ENCODE peak calls at places on chromosomes 11 and 22, in seven cellular contexts. One of them, this sample, is unnamed.

GRCh38 chr11:116857936-116858335 is 20.5 kb upstream of the APOA1 start:
- DNase-seq in endothelial cell: no peak
- DNase-seq in endothelial cell of umbilical vein: no peak
- DNase-seq in CD4-positive, CD25-positive, alpha-beta regulatory T cell: no peak
- DNase-seq in HFFc6: no peak
- DNase-seq in hypothalamus: no peak
- DNase-seq in H7: no peak
- DNase-seq in this sample: no peak

GRCh38 chr11:113885897-113886296 is 10.5 kb upstream of the USP28 start:
- DNase-seq in endothelial cell: no peak
- DNase-seq in endothelial cell of umbilical vein: no peak
- DNase-seq in CD4-positive, CD25-positive, alpha-beta regulatory T cell: no peak
- DNase-seq in HFFc6: no peak
- DNase-seq in hypothalamus: no peak
- DNase-seq in H7: no peak
- DNase-seq in this sample: no peak

GRCh38 chr11:116530705-116531104 is 242.1 kb downstream of the BUD13 start:
- DNase-seq in endothelial cell: no peak
- DNase-seq in endothelial cell of umbilical vein: no peak
- DNase-seq in CD4-positive, CD25-positive, alpha-beta regulatory T cell: no peak
- DNase-seq in HFFc6: no peak
- DNase-seq in hypothalamus: no peak
- DNase-seq in H7: no peak
- DNase-seq in this sample: no peak

GRCh38 chr11:44955019-44955738 is 4.5 kb upstream of the TP53I11 start:
- DNase-seq in endothelial cell: peak
- DNase-seq in endothelial cell of umbilical vein: peak
- DNase-seq in CD4-positive, CD25-positive, alpha-beta regulatory T cell: no peak
- DNase-seq in HFFc6: peak
- DNase-seq in hypothalamus: no peak
- DNase-seq in H7: peak
- DNase-seq in this sample: no peak

GRCh38 chr11:108871152-108871551 is 206.3 kb downstream of the DDX10 start:
- DNase-seq in endothelial cell: peak
- DNase-seq in endothelial cell of umbilical vein: peak
- DNase-seq in CD4-positive, CD25-positive, alpha-beta regulatory T cell: peak
- DNase-seq in HFFc6: peak
- DNase-seq in hypothalamus: no peak
- DNase-seq in H7: peak
- DNase-seq in this sample: no peak

GRCh38 chr11:61587541-61587941 is 6.7 kb upstream of the SYT7 start:
- DNase-seq in endothelial cell: peak
- DNase-seq in endothelial cell of umbilical vein: no peak
- DNase-seq in CD4-positive, CD25-positive, alpha-beta regulatory T cell: no peak
- DNase-seq in HFFc6: no peak
- DNase-seq in hypothalamus: no peak
- DNase-seq in H7: peak
- DNase-seq in this sample: no peak

GRCh38 chr11:41431784-41432183 is 27.7 kb downstream of the LRRC4C start:
- DNase-seq in endothelial cell: peak
- DNase-seq in endothelial cell of umbilical vein: no peak
- DNase-seq in CD4-positive, CD25-positive, alpha-beta regulatory T cell: no peak
- DNase-seq in HFFc6: no peak
- DNase-seq in hypothalamus: no peak
- DNase-seq in H7: peak
- DNase-seq in this sample: no peak

GRCh38 chr11:122804161-122804560 is 34.1 kb upstream of the CRTAM start:
- DNase-seq in endothelial cell: peak
- DNase-seq in endothelial cell of umbilical vein: no peak
- DNase-seq in CD4-positive, CD25-positive, alpha-beta regulatory T cell: no peak
- DNase-seq in HFFc6: peak
- DNase-seq in hypothalamus: no peak
- DNase-seq in H7: no peak
- DNase-seq in this sample: no peak

GRCh38 chr11:122661182-122661945 is 5.8 kb downstream of the UBASH3B start:
- DNase-seq in endothelial cell: no peak
- DNase-seq in endothelial cell of umbilical vein: no peak
- DNase-seq in CD4-positive, CD25-positive, alpha-beta regulatory T cell: no peak
- DNase-seq in HFFc6: peak
- DNase-seq in hypothalamus: no peak
- DNase-seq in H7: no peak
- DNase-seq in this sample: no peak

GRCh38 chr11:129252621-129253020 is 60.5 kb upstream of the ARHGAP32 start:
- DNase-seq in endothelial cell: no peak
- DNase-seq in endothelial cell of umbilical vein: no peak
- DNase-seq in CD4-positive, CD25-positive, alpha-beta regulatory T cell: no peak
- DNase-seq in HFFc6: no peak
- DNase-seq in hypothalamus: no peak
- DNase-seq in H7: peak
- DNase-seq in this sample: no peak

GRCh38 chr11:112797653-112798293 is 163.4 kb upstream of the NCAM1 start:
- DNase-seq in endothelial cell: peak
- DNase-seq in endothelial cell of umbilical vein: no peak
- DNase-seq in CD4-positive, CD25-positive, alpha-beta regulatory T cell: peak
- DNase-seq in HFFc6: no peak
- DNase-seq in hypothalamus: no peak
- DNase-seq in H7: peak
- DNase-seq in this sample: no peak

GRCh38 chr22:45164217-45165123 is 745 bp downstream of the NUP50 start:
- DNase-seq in endothelial cell: peak
- DNase-seq in endothelial cell of umbilical vein: peak
- DNase-seq in CD4-positive, CD25-positive, alpha-beta regulatory T cell: peak
- DNase-seq in HFFc6: no peak
- DNase-seq in hypothalamus: peak
- DNase-seq in H7: peak
- DNase-seq in this sample: peak

GRCh38 chr11:4134844-4135243 is 40.2 kb downstream of the RRM1 start:
- DNase-seq in endothelial cell: no peak
- DNase-seq in endothelial cell of umbilical vein: peak
- DNase-seq in CD4-positive, CD25-positive, alpha-beta regulatory T cell: no peak
- DNase-seq in HFFc6: peak
- DNase-seq in hypothalamus: no peak
- DNase-seq in H7: no peak
- DNase-seq in this sample: no peak

GRCh38 chr11:12394601-12395000 is 17.2 kb downstream of the PARVA start:
- DNase-seq in endothelial cell: no peak
- DNase-seq in endothelial cell of umbilical vein: no peak
- DNase-seq in CD4-positive, CD25-positive, alpha-beta regulatory T cell: no peak
- DNase-seq in HFFc6: no peak
- DNase-seq in hypothalamus: no peak
- DNase-seq in H7: no peak
- DNase-seq in this sample: no peak

GRCh38 chr11:5690216-5690615 is 626 bp downstream of the TRIM22 start:
- DNase-seq in endothelial cell: no peak
- DNase-seq in endothelial cell of umbilical vein: peak
- DNase-seq in CD4-positive, CD25-positive, alpha-beta regulatory T cell: peak
- DNase-seq in HFFc6: no peak
- DNase-seq in hypothalamus: no peak
- DNase-seq in H7: no peak
- DNase-seq in this sample: no peak

GRCh38 chr11:66087148-66087908 is 17.3 kb downstream of the PACS1 start:
- DNase-seq in endothelial cell: no peak
- DNase-seq in endothelial cell of umbilical vein: no peak
- DNase-seq in CD4-positive, CD25-positive, alpha-beta regulatory T cell: no peak
- DNase-seq in HFFc6: no peak
- DNase-seq in hypothalamus: no peak
- DNase-seq in H7: no peak
- DNase-seq in this sample: no peak

GRCh38 chr11:2968501-2968900 is 23.6 kb downstream of the NAP1L4 start:
- DNase-seq in endothelial cell: no peak
- DNase-seq in endothelial cell of umbilical vein: no peak
- DNase-seq in CD4-positive, CD25-positive, alpha-beta regulatory T cell: no peak
- DNase-seq in HFFc6: no peak
- DNase-seq in hypothalamus: no peak
- DNase-seq in H7: no peak
- DNase-seq in this sample: no peak

GRCh38 chr11:86559311-86559945 is 113.0 kb downstream of the ME3 start:
- DNase-seq in endothelial cell: no peak
- DNase-seq in endothelial cell of umbilical vein: peak
- DNase-seq in CD4-positive, CD25-positive, alpha-beta regulatory T cell: no peak
- DNase-seq in HFFc6: peak
- DNase-seq in hypothalamus: no peak
- DNase-seq in H7: no peak
- DNase-seq in this sample: no peak